ENCODE peak calls at places on chromosomes 2 and 18, in six cellular contexts. T is cardiac muscle cell, N is mucosa of descending colon, G is brain microvascular endothelial cell, W is A673, I is fibroblast of mammary gland. E is an unnamed sample.

GRCh38 chr18:41058351-41059125 is 896.5 kb upstream of the PIK3C3 start:
- DNase-seq in T (no peak), N (no peak), G (no peak), W (no peak), I (no peak), E (no peak)

GRCh38 chr18:9960263-9960904 is 46.6 kb downstream of the VAPA start:
- DNase-seq in T (no peak), N (no peak), G (no peak), W (no peak), I (no peak), E (no peak)

GRCh38 chr18:59060540-59060939 is 79.1 kb upstream of the SEC11C start:
- DNase-seq in T (no peak), N (no peak), G (no peak), W (no peak), I (no peak), E (no peak)

GRCh38 chr2:237207641-237208040 is 122.0 kb downstream of the COPS8 start:
- DNase-seq in T (peak), N (peak), G (peak), W (peak), I (peak), E (peak)

GRCh38 chr2:134693359-134694330 is 25.2 kb downstream of the TMEM163 start:
- DNase-seq in T (no peak), N (no peak), G (no peak), W (no peak), I (no peak), E (no peak)

GRCh38 chr18:36427831-36428230 is 130.3 kb downstream of the FHOD3 start:
- DNase-seq in T (no peak), N (no peak), G (no peak), W (no peak), I (no peak), E (no peak)

GRCh38 chr2:10124538-10125045 is 2.1 kb downstream of the RRM2 start:
- DNase-seq in T (peak), N (peak), G (peak), W (peak), I (peak), E (peak)

GRCh38 chr2:60811491-60812370 is 55.7 kb downstream of the PAPOLG start:
- DNase-seq in T (no peak), N (no peak), G (no peak), W (no peak), I (no peak), E (no peak)

GRCh38 chr2:145615626-145616025 is 1095.7 kb upstream of the ZEB2 start:
- DNase-seq in T (no peak), N (no peak), G (no peak), W (no peak), I (no peak), E (no peak)

GRCh38 chr18:8721716-8722115 is 16.4 kb downstream of the MTCL1 start:
- DNase-seq in T (peak), N (no peak), G (peak), W (peak), I (peak), E (peak)

GRCh38 chr18:75823376-75823950 is 396.0 kb upstream of the SMIM21 start:
- DNase-seq in T (no peak), N (no peak), G (no peak), W (no peak), I (no peak), E (no peak)

GRCh38 chr2:219327719-219328118 is 4.8 kb downstream of the RESP18 start:
- DNase-seq in T (no peak), N (no peak), G (no peak), W (no peak), I (no peak), E (no peak)

GRCh38 chr2:96642564-96643350 is at the start of gene FER1L5:
- DNase-seq in T (peak), N (no peak), G (peak), W (peak), I (peak), E (peak)

GRCh38 chr2:58131191-58132011 is 84.8 kb downstream of the VRK2 start:
- DNase-seq in T (peak), N (no peak), G (peak), W (peak), I (peak), E (peak)

GRCh38 chr18:40414155-40414754 is 1540.8 kb upstream of the PIK3C3 start:
- DNase-seq in T (peak), N (no peak), G (peak), W (no peak), I (peak), E (peak)

GRCh38 chr2:123518387-123518786 is 506.7 kb upstream of the CNTNAP5 start:
- DNase-seq in T (no peak), N (no peak), G (no peak), W (peak), I (peak), E (peak)

GRCh38 chr18:21402272-21402671 is 160.2 kb downstream of the GREB1L start:
- DNase-seq in T (no peak), N (no peak), G (no peak), W (no peak), I (no peak), E (no peak)

DNA sequence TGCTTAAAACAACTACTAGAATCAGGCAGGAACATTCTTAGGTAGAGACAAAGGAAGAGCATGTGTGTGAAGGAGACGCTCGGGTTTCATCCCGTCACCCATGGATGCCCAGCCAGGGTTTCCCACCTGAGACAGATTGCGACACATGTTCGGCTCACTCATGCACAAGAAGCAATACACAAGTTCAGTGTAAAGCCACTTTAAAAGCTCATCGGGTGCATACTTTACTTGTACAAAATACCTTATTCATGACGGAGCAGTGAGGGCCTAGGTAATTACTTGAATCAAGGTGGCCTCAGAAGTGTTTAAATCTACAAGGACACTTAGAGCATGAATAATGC is 42.0 kb downstream of the ZEB2 start:
- DNase-seq in T (no peak), N (no peak), G (no peak), W (no peak), I (no peak), E (no peak)
- H3K4me3 ChIP-seq in T (no peak), N (no peak), G (no peak), W (no peak), I (no peak), E (peak)

GRCh38 chr2:120110507-120110906 is 97.6 kb downstream of the EPB41L5 start:
- DNase-seq in T (peak), N (no peak), G (no peak), W (no peak), I (no peak), E (no peak)

GRCh38 chr2:120110062-120110362 is 97.1 kb downstream of the EPB41L5 start:
- DNase-seq in T (no peak), N (no peak), G (no peak), W (no peak), I (no peak), E (no peak)

GRCh38 chr2:120108749-120109148 is 95.9 kb downstream of the EPB41L5 start:
- DNase-seq in T (peak), N (no peak), G (peak), W (no peak), I (peak), E (peak)

GRCh38 chr2:120108049-120108448 is 95.2 kb downstream of the EPB41L5 start:
- DNase-seq in T (peak), N (peak), G (peak), W (no peak), I (peak), E (peak)

GRCh38 chr2:120109186-120110061 is 96.5 kb downstream of the EPB41L5 start:
- DNase-seq in T (peak), N (no peak), G (peak), W (peak), I (peak), E (peak)
- TF ChIP-seq CTCF in T (peak), N (no peak), G (peak), W (peak), I (peak), E (no peak)

DNA sequence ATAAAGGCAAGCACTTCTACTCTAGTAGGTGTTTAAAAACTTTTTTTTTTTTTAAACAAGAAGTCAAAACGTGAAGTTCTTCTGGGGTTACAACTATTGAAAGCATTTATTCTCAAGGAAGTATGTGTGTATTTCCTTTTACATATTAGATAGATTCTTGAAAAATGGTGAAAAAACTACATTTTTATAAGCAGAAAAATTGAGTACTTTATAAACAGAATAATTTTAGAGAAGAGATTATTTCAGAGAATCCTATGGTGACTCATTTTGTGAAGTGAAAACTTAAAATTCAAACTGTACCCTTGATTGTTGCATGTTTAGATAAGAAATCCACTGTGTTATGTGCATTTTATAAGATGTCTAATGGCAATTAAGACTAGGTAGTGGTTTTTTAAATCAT is 2.9 kb downstream of the EML4 start:
- DNase-seq in T (no peak), N (no peak), G (no peak), W (no peak), I (no peak), E (no peak)
- H3K4me3 ChIP-seq in T (peak), N (no peak), G (no peak), W (peak), I (no peak), E (peak)

GRCh38 chr2:99641999-99642398 is 152.2 kb upstream of the REV1 start:
- DNase-seq in T (no peak), N (no peak), G (no peak), W (no peak), I (no peak), E (no peak)
- TF ChIP-seq CTCF in T (no peak), N (no peak), G (no peak), W (no peak), I (no peak), E (no peak)

GRCh38 chr18:58046087-58046793 is 2.2 kb downstream of the NEDD4L start:
- DNase-seq in T (no peak), N (no peak), G (no peak), W (no peak), I (no peak), E (no peak)
- H3K4me3 ChIP-seq in T (peak), N (no peak), G (peak), W (peak), I (no peak), E (peak)

GRCh38 chr2:139791330-139791729 is 1011.1 kb upstream of the NXPH2 start:
- DNase-seq in T (no peak), N (no peak), G (no peak), W (peak), I (no peak), E (no peak)

GRCh38 chr2:139790807-139791206 is 1010.6 kb upstream of the NXPH2 start:
- DNase-seq in T (peak), N (no peak), G (no peak), W (peak), I (peak), E (peak)
- TF ChIP-seq CTCF in T (peak), N (no peak), G (no peak), W (peak), I (peak), E (no peak)

DNA sequence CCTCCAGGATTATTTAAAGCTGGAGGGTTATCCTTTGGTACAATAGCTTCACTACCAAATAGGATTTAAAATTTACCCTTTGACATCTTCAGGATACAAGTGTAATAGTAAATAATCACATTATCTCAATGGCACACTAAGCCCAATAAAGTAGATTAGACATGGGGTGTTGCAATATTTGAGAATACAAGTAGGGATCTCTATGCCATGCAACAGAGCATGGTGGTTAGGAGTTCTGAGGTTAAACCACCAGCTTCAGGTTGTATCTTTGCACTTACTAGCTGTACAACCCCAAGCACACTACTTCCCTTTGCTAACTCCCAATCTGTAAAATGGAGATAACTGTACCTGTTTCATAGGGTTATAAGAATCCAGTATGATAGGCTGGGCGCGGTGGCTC is 6.2 kb downstream of the MBD2 start:
- DNase-seq in T (no peak), N (no peak), G (no peak), W (peak), I (no peak), E (no peak)
- H3K4me3 ChIP-seq in T (no peak), N (no peak), G (no peak), W (no peak), I (no peak), E (no peak)

GRCh38 chr18:24428709-24429108 is 2.2 kb downstream of the IMPACT start:
- DNase-seq in T (no peak), N (no peak), G (no peak), W (no peak), I (no peak), E (no peak)
- TF ChIP-seq CTCF in T (no peak), N (no peak), G (peak), W (no peak), I (no peak), E (no peak)

DNA sequence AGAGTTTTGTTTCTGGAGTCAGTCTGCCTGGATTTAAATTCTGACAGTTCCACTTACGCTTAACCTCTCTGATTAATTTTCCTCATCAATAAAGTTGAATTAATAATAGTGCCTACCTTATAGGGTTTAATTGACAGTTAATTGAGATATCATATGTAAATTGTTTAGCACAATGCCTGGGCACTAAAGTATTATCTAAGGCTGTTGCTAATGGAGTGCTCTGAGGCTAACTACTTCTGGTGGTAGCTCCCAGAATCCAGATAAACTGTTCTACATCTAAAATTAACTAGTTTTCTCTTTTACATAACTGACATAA is 185.6 kb upstream of the STON1 start:
- DNase-seq in T (no peak), N (no peak), G (no peak), W (no peak), I (no peak), E (no peak)
- H3K4me3 ChIP-seq in T (no peak), N (no peak), G (peak), W (no peak), I (no peak), E (peak)

GRCh38 chr2:16774980-16775963 is 109.6 kb upstream of the CYRIA start:
- DNase-seq in T (peak), N (no peak), G (no peak), W (peak), I (peak), E (no peak)
- TF ChIP-seq CTCF in T (no peak), N (no peak), G (peak), W (peak), I (no peak), E (no peak)